ENCODE peak calls at places on chromosomes 11 and 22, in eight cellular contexts. Z is astrocyte; A is right cardiac atrium; C is kidney; I is cardiac muscle cell; F is brain microvascular endothelial cell; E is PC-9; Y is CD8-positive, alpha-beta T cell. W is an unnamed sample.
A peak's percentile ranks its signal among the peaks of the same experiment; 100 is the strongest.

GRCh38 chr11:103920449-103920848 is 116.0 kb upstream of the DDI1 start:
- DNase-seq in Z (peak; percentile 56), A (no peak), C (no peak), I (no peak), F (no peak), E (no peak), Y (no peak), W (no peak)

GRCh38 chr11:11621881-11622706 is at the start of gene GALNT18:
- DNase-seq in Z (peak; percentile 83), A (peak; percentile 97), C (peak; percentile 98), I (peak; percentile 95), F (peak; percentile 74), E (no peak), Y (peak; percentile 16), W (peak; percentile 89)

GRCh38 chr11:100727410-100727809 is 40.3 kb downstream of the ARHGAP42 start:
- DNase-seq in Z (no peak), A (peak; percentile 47), C (no peak), I (peak; percentile 27), F (peak; percentile 63), E (no peak), Y (no peak), W (no peak)

GRCh38 chr11:125072961-125073590 is 10.0 kb downstream of the SLC37A2 start:
- DNase-seq in Z (no peak), A (peak; percentile 26), C (no peak), I (no peak), F (no peak), E (no peak), Y (no peak), W (no peak)

GRCh38 chr22:28986366-28986765 is 75.3 kb downstream of the C22orf31 start:
- DNase-seq in Z (peak; percentile 79), A (no peak), C (no peak), I (peak; percentile 78), F (peak; percentile 42), E (peak; percentile 61), Y (no peak), W (no peak)

GRCh38 chr11:7245341-7245740 is 6.4 kb upstream of the SYT9 start:
- DNase-seq in Z (no peak), A (no peak), C (no peak), I (no peak), F (no peak), E (no peak), Y (no peak), W (no peak)

GRCh38 chr11:7851391-7851790 is 54.6 kb upstream of the OR5P2 start:
- DNase-seq in Z (no peak), A (no peak), C (no peak), I (no peak), F (no peak), E (no peak), Y (no peak), W (no peak)

GRCh38 chr11:114309517-114309916 is 13.3 kb downstream of the NNMT start:
- DNase-seq in Z (no peak), A (no peak), C (no peak), I (peak; percentile 53), F (no peak), E (no peak), Y (no peak), W (no peak)

GRCh38 chr11:128926000-128926399 is 16.7 kb downstream of the TP53AIP1 start:
- DNase-seq in Z (no peak), A (no peak), C (no peak), I (no peak), F (no peak), E (no peak), Y (no peak), W (no peak)

GRCh38 chr11:66639066-66639813 is 737 bp downstream of the RBM4 start:
- DNase-seq in Z (peak; percentile 22), A (no peak), C (no peak), I (peak; percentile 60), F (peak; percentile 22), E (no peak), Y (no peak), W (no peak)

GRCh38 chr11:1165256-1166041 is 7.7 kb downstream of the MUC5AC start:
- DNase-seq in Z (no peak), A (peak; percentile 34), C (peak; percentile 64), I (no peak), F (no peak), E (no peak), Y (no peak), W (no peak)

GRCh38 chr11:84022221-84022620 is 736.1 kb upstream of the CCDC90B start:
- DNase-seq in Z (peak; percentile 6), A (no peak), C (no peak), I (no peak), F (no peak), E (no peak), Y (no peak), W (no peak)

GRCh38 chr11:29343465-29344333 is 673.1 kb downstream of the KCNA4 start:
- DNase-seq in Z (no peak), A (peak; percentile 79), C (peak; percentile 70), I (peak; percentile 70), F (peak; percentile 50), E (no peak), Y (no peak), W (peak; percentile 14)

GRCh38 chr22:47400701-47401591 is 638.5 kb downstream of the TBC1D22A start:
- DNase-seq in Z (no peak), A (no peak), C (peak; percentile 62), I (no peak), F (no peak), E (no peak), Y (no peak), W (no peak)

GRCh38 chr11:128687321-128687720 is 6.6 kb upstream of the FLI1 start:
- DNase-seq in Z (no peak), A (peak; percentile 79), C (peak; percentile 82), I (peak; percentile 45), F (no peak), E (no peak), Y (no peak), W (no peak)

GRCh38 chr11:69217276-69218105 is 61.8 kb downstream of the SMIM38 start:
- DNase-seq in Z (no peak), A (no peak), C (no peak), I (no peak), F (no peak), E (no peak), Y (no peak), W (no peak)

GRCh38 chr22:31504282-31504681 is 7.9 kb downstream of the SFI1 start:
- DNase-seq in Z (peak; percentile 56), A (no peak), C (no peak), I (peak; percentile 31), F (no peak), E (no peak), Y (no peak), W (no peak)

GRCh38 chr22:31508536-31508935 is 12.2 kb downstream of the SFI1 start:
- DNase-seq in Z (no peak), A (no peak), C (no peak), I (no peak), F (no peak), E (no peak), Y (no peak), W (no peak)

GRCh38 chr22:31509041-31509440 is 12.7 kb downstream of the SFI1 start:
- DNase-seq in Z (no peak), A (no peak), C (no peak), I (no peak), F (no peak), E (no peak), Y (no peak), W (no peak)
- H3K27ac ChIP-seq in Z (no peak overlapping the region), A (no peak overlapping the region), C (no peak overlapping the region), I (no peak overlapping the region), F (no peak overlapping the region), E (no peak overlapping the region), Y (no peak overlapping the region), W (no peak overlapping the region)

GRCh38 chr11:122340607-122341006 is 224.6 kb upstream of the BLID start:
- DNase-seq in Z (no peak), A (no peak), C (no peak), I (no peak), F (no peak), E (no peak), Y (no peak), W (no peak)

GRCh38 chr11:122339661-122340060 is 223.6 kb upstream of the BLID start:
- DNase-seq in Z (peak; percentile 80), A (no peak), C (no peak), I (peak; percentile 43), F (peak; percentile 30), E (no peak), Y (no peak), W (no peak)

GRCh38 chr11:122343247-122343646 is 227.2 kb upstream of the BLID start:
- DNase-seq in Z (peak; percentile 95), A (no peak), C (no peak), I (peak; percentile 10), F (no peak), E (no peak), Y (no peak), W (no peak)

GRCh38 chr11:122344281-122344680 is 228.3 kb upstream of the BLID start:
- DNase-seq in Z (peak; percentile 99), A (peak; percentile 59), C (no peak), I (peak; percentile 94), F (peak; percentile 92), E (no peak), Y (no peak), W (no peak)

DNA sequence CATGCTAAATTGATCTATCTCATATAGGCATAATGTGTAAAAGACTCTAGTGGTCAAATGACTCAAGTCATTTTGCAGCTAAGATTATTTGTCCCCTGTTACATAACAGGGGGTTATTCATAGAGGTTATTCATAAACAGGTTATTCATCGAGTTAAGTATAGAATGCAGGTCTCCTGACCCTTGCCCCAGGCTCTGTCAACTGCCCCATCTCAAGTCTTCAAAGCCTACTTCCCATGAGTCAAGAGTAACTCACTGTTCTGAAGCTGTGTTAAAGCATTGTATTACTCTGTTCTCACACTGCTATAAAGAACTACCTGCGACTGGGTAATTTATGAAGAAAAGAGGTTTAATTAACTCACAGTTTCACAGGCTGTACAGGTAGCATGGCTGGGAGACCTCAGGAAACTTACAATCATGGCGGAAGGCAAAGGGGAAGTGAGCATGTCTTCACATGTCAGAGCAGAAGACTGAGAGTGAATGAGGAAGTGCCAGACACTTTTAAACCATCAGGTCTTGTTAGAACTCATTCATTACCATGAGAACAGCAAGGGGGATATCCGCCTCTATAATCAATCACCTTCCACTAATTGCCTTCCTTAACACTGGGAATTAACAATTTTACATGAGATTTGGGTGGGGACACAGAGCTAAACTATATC is 226.2 kb upstream of the BLID start:
- DNase-seq in Z (no peak), A (no peak), C (no peak), I (no peak), F (no peak), E (peak; percentile 41), Y (no peak), W (no peak)
- H3K27ac ChIP-seq in Z (no peak overlapping the region), A (peak overlapping the region; percentile 6), C (no peak overlapping the region), I (no peak overlapping the region), F (no peak overlapping the region), E (peak overlapping the region; percentile 26), Y (no peak overlapping the region), W (no peak overlapping the region)

DNA sequence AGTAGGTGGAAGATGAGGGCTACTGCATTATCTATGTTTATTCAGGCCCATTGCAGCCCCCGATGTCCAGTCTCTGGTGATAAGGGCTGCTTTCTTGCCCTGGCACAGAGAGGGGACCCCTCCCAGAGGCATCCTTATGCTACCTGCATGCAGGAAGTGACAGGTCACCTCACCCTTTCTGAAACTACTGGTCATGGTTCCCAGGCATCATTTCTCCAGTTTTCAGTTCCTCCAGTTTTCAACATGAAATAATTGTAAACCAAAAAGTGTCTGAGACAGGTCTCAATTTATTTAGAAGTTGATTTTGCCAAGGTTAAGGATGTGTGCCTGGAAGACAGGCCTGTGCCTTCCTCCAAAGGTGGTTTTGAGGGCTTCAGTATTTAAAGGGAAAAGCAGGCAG is 57.0 kb downstream of the CTTN start:
- DNase-seq in Z (no peak), A (no peak), C (no peak), I (no peak), F (no peak), E (no peak), Y (no peak), W (no peak)
- H3K27ac ChIP-seq in Z (no peak overlapping the region), A (no peak overlapping the region), C (no peak overlapping the region), I (no peak overlapping the region), F (no peak overlapping the region), E (no peak overlapping the region), Y (no peak overlapping the region), W (no peak overlapping the region)

GRCh38 chr11:96328395-96329010 is 14.5 kb downstream of the MAML2 start:
- DNase-seq in Z (no peak), A (no peak), C (no peak), I (peak; percentile 45), F (peak; percentile 53), E (no peak), Y (no peak), W (no peak)
- H3K27ac ChIP-seq in Z (peak overlapping the region; percentile 20), A (no peak overlapping the region), C (no peak overlapping the region), I (no peak overlapping the region), F (peak overlapping the region; percentile 54), E (peak overlapping the region; percentile 86), Y (no peak overlapping the region), W (no peak overlapping the region)

W was measured in substantia nigra.